ENCODE peak calls at places on chromosomes 11 and 22, in five cellular contexts. B is HEK293T, E is HuH-7, O is HTR-8/SVneo, W is substantia nigra. Z is an unnamed sample.

GRCh38 chr11:63592975-63593395 is 21.2 kb downstream of the PLAAT3 start:
- DNase-seq in B (peak), E (peak), O (no peak), W (no peak), Z (peak)

GRCh38 chr11:110148775-110149744 is 55.9 kb downstream of the ZC3H12C start:
- DNase-seq in B (no peak), E (no peak), O (peak), W (no peak), Z (peak)

GRCh38 chr11:102564110-102564509 is 33.6 kb upstream of the MMP7 start:
- DNase-seq in B (no peak), E (no peak), O (peak), W (no peak), Z (peak)

GRCh38 chr11:45078236-45079074 is 68.0 kb upstream of the PRDM11 start:
- DNase-seq in B (no peak), E (no peak), O (no peak), W (no peak), Z (no peak)

GRCh38 chr11:12272821-12273617 is 104.4 kb upstream of the PARVA start:
- DNase-seq in B (no peak), E (no peak), O (peak), W (no peak), Z (no peak)

GRCh38 chr11:73498343-73498742 is 99.6 kb downstream of the FAM168A start:
- DNase-seq in B (no peak), E (no peak), O (no peak), W (no peak), Z (no peak)

GRCh38 chr11:91081440-91082088 is 858.7 kb upstream of the CHORDC1 start:
- DNase-seq in B (no peak), E (no peak), O (peak), W (no peak), Z (peak)

GRCh38 chr11:92083123-92083522 is 141.5 kb upstream of the FAT3 start:
- DNase-seq in B (no peak), E (no peak), O (no peak), W (no peak), Z (no peak)

GRCh38 chr22:40397436-40397835 is 27.0 kb downstream of the SGSM3 start:
- DNase-seq in B (no peak), E (no peak), O (no peak), W (no peak), Z (no peak)

GRCh38 chr22:20799449-20799848 is 25.5 kb downstream of the SERPIND1 start:
- DNase-seq in B (no peak), E (no peak), O (no peak), W (no peak), Z (no peak)

GRCh38 chr11:62125881-62126280 is 2.1 kb downstream of the INCENP start:
- DNase-seq in B (no peak), E (peak), O (no peak), W (no peak), Z (no peak)

GRCh38 chr11:124928942-124929663 is 6.7 kb downstream of the HEPACAM start:
- DNase-seq in B (no peak), E (no peak), O (no peak), W (no peak), Z (no peak)

GRCh38 chr22:45240137-45240809 is 421 bp downstream of the KIAA0930 start:
- DNase-seq in B (peak), E (no peak), O (peak), W (no peak), Z (no peak)

GRCh38 chr11:10748241-10748640 is 2.8 kb upstream of the CTR9 start:
- DNase-seq in B (no peak), E (no peak), O (no peak), W (no peak), Z (no peak)

GRCh38 chr11:65298131-65298535 is 16.5 kb upstream of the CDC42EP2 start:
- DNase-seq in B (no peak), E (no peak), O (no peak), W (peak), Z (no peak)

GRCh38 chr11:122375687-122376399 is 259.8 kb upstream of the BLID start:
- DNase-seq in B (no peak), E (no peak), O (no peak), W (no peak), Z (no peak)

GRCh38 chr11:72303179-72303578 is 59.2 kb upstream of the PHOX2A start:
- DNase-seq in B (no peak), E (no peak), O (no peak), W (no peak), Z (no peak)

GRCh38 chr11:69674267-69674885 is 777 bp downstream of the LTO1 start:
- DNase-seq in B (no peak), E (no peak), O (peak), W (no peak), Z (no peak)

GRCh38 chr11:112942966-112943643 is 18.1 kb upstream of the NCAM1 start:
- DNase-seq in B (no peak), E (no peak), O (no peak), W (no peak), Z (no peak)